ENCODE peak calls at places on chromosomes 11 and 22, in six cellular contexts. One of them, this sample, is unnamed.

GRCh38 chr22:40729284-40729683 is 50.0 kb downstream of the MCHR1 start:
- DNase-seq in HT1080: no peak
- DNase-seq in globus pallidus: no peak
- DNase-seq in H4: no peak
- DNase-seq in stimulated activated CD4-positive, alpha-beta T cell treated with anti-CD3 and anti-CD28 coated beads, Interleukin-1b, Interleukin-23, amount 100 ng/mL, for 4 hours: no peak
- DNase-seq in CD4-positive, alpha-beta memory T cell: no peak
- DNase-seq in this sample: no peak

GRCh38 chr11:1224491-1225385 is 1.9 kb downstream of the MUC5B start:
- DNase-seq in H4: no peak
- DNase-seq in globus pallidus: no peak
- DNase-seq in stimulated activated CD4-positive, alpha-beta T cell treated with anti-CD3 and anti-CD28 coated beads, Interleukin-1b, Interleukin-23, amount 100 ng/mL, for 4 hours: no peak
- DNase-seq in HT1080: no peak
- DNase-seq in CD4-positive, alpha-beta memory T cell: peak
- DNase-seq in this sample: no peak

GRCh38 chr22:37742374-37743092 is 45.7 kb downstream of the TRIOBP start:
- DNase-seq in stimulated activated CD4-positive, alpha-beta T cell treated with anti-CD3 and anti-CD28 coated beads, Interleukin-1b, Interleukin-23, amount 100 ng/mL, for 4 hours: no peak
- DNase-seq in HT1080: peak
- DNase-seq in CD4-positive, alpha-beta memory T cell: no peak
- DNase-seq in globus pallidus: no peak
- DNase-seq in H4: peak
- DNase-seq in this sample: no peak

GRCh38 chr11:112277937-112278336 is 17.3 kb upstream of the PLET1 start:
- DNase-seq in CD4-positive, alpha-beta memory T cell: no peak
- DNase-seq in H4: no peak
- DNase-seq in HT1080: no peak
- DNase-seq in stimulated activated CD4-positive, alpha-beta T cell treated with anti-CD3 and anti-CD28 coated beads, Interleukin-1b, Interleukin-23, amount 100 ng/mL, for 4 hours: no peak
- DNase-seq in globus pallidus: no peak
- DNase-seq in this sample: no peak

GRCh38 chr22:50074551-50075042 is 10.6 kb downstream of the MLC1 start:
- DNase-seq in stimulated activated CD4-positive, alpha-beta T cell treated with anti-CD3 and anti-CD28 coated beads, Interleukin-1b, Interleukin-23, amount 100 ng/mL, for 4 hours: no peak
- DNase-seq in CD4-positive, alpha-beta memory T cell: no peak
- DNase-seq in globus pallidus: no peak
- DNase-seq in HT1080: no peak
- DNase-seq in H4: no peak
- DNase-seq in this sample: no peak

GRCh38 chr11:116792869-116793475 is 1.3 kb upstream of the APOA5 start:
- DNase-seq in H4: no peak
- DNase-seq in stimulated activated CD4-positive, alpha-beta T cell treated with anti-CD3 and anti-CD28 coated beads, Interleukin-1b, Interleukin-23, amount 100 ng/mL, for 4 hours: no peak
- DNase-seq in CD4-positive, alpha-beta memory T cell: no peak
- DNase-seq in HT1080: peak
- DNase-seq in globus pallidus: no peak
- DNase-seq in this sample: no peak

GRCh38 chr22:49322861-49323622 is 504.6 kb downstream of the BRD1 start:
- DNase-seq in CD4-positive, alpha-beta memory T cell: no peak
- DNase-seq in stimulated activated CD4-positive, alpha-beta T cell treated with anti-CD3 and anti-CD28 coated beads, Interleukin-1b, Interleukin-23, amount 100 ng/mL, for 4 hours: no peak
- DNase-seq in H4: no peak
- DNase-seq in HT1080: no peak
- DNase-seq in globus pallidus: no peak
- DNase-seq in this sample: no peak

GRCh38 chr22:28019360-28019759 is 100.3 kb upstream of the PITPNB start:
- DNase-seq in HT1080: peak
- DNase-seq in stimulated activated CD4-positive, alpha-beta T cell treated with anti-CD3 and anti-CD28 coated beads, Interleukin-1b, Interleukin-23, amount 100 ng/mL, for 4 hours: no peak
- DNase-seq in globus pallidus: no peak
- DNase-seq in H4: peak
- DNase-seq in CD4-positive, alpha-beta memory T cell: no peak
- DNase-seq in this sample: no peak

GRCh38 chr11:73249304-73249703 is 22.8 kb upstream of the P2RY6 start:
- DNase-seq in H4: no peak
- DNase-seq in HT1080: peak
- DNase-seq in CD4-positive, alpha-beta memory T cell: no peak
- DNase-seq in stimulated activated CD4-positive, alpha-beta T cell treated with anti-CD3 and anti-CD28 coated beads, Interleukin-1b, Interleukin-23, amount 100 ng/mL, for 4 hours: no peak
- DNase-seq in globus pallidus: no peak
- DNase-seq in this sample: no peak

GRCh38 chr11:88259431-88259830 is 78.1 kb downstream of the CTSC start:
- DNase-seq in stimulated activated CD4-positive, alpha-beta T cell treated with anti-CD3 and anti-CD28 coated beads, Interleukin-1b, Interleukin-23, amount 100 ng/mL, for 4 hours: no peak
- DNase-seq in H4: no peak
- DNase-seq in CD4-positive, alpha-beta memory T cell: no peak
- DNase-seq in globus pallidus: no peak
- DNase-seq in HT1080: no peak
- DNase-seq in this sample: no peak

GRCh38 chr11:7077101-7077500 is 11.7 kb upstream of the RBMXL2 start:
- DNase-seq in H4: no peak
- DNase-seq in stimulated activated CD4-positive, alpha-beta T cell treated with anti-CD3 and anti-CD28 coated beads, Interleukin-1b, Interleukin-23, amount 100 ng/mL, for 4 hours: no peak
- DNase-seq in HT1080: no peak
- DNase-seq in globus pallidus: no peak
- DNase-seq in CD4-positive, alpha-beta memory T cell: no peak
- DNase-seq in this sample: no peak

GRCh38 chr22:46908641-46909107 is 146.2 kb downstream of the TBC1D22A start:
- DNase-seq in globus pallidus: no peak
- DNase-seq in H4: no peak
- DNase-seq in stimulated activated CD4-positive, alpha-beta T cell treated with anti-CD3 and anti-CD28 coated beads, Interleukin-1b, Interleukin-23, amount 100 ng/mL, for 4 hours: no peak
- DNase-seq in CD4-positive, alpha-beta memory T cell: no peak
- DNase-seq in HT1080: no peak
- DNase-seq in this sample: no peak

GRCh38 chr22:44312766-44313165 is at the start of gene SHISAL1:
- DNase-seq in globus pallidus: no peak
- DNase-seq in HT1080: peak
- DNase-seq in CD4-positive, alpha-beta memory T cell: no peak
- DNase-seq in H4: no peak
- DNase-seq in stimulated activated CD4-positive, alpha-beta T cell treated with anti-CD3 and anti-CD28 coated beads, Interleukin-1b, Interleukin-23, amount 100 ng/mL, for 4 hours: no peak
- DNase-seq in this sample: no peak

GRCh38 chr11:117239295-117239694 is 6.8 kb downstream of the RNF214 start:
- DNase-seq in stimulated activated CD4-positive, alpha-beta T cell treated with anti-CD3 and anti-CD28 coated beads, Interleukin-1b, Interleukin-23, amount 100 ng/mL, for 4 hours: no peak
- DNase-seq in CD4-positive, alpha-beta memory T cell: no peak
- DNase-seq in H4: peak
- DNase-seq in HT1080: peak
- DNase-seq in globus pallidus: no peak
- DNase-seq in this sample: no peak

GRCh38 chr22:46073683-46074504 is 76.4 kb upstream of the PPARA start:
- DNase-seq in stimulated activated CD4-positive, alpha-beta T cell treated with anti-CD3 and anti-CD28 coated beads, Interleukin-1b, Interleukin-23, amount 100 ng/mL, for 4 hours: no peak
- DNase-seq in H4: no peak
- DNase-seq in globus pallidus: peak
- DNase-seq in CD4-positive, alpha-beta memory T cell: no peak
- DNase-seq in HT1080: no peak
- DNase-seq in this sample: no peak

GRCh38 chr22:22233081-22233480 is 11.5 kb upstream of the VPREB1 start:
- DNase-seq in stimulated activated CD4-positive, alpha-beta T cell treated with anti-CD3 and anti-CD28 coated beads, Interleukin-1b, Interleukin-23, amount 100 ng/mL, for 4 hours: no peak
- DNase-seq in HT1080: no peak
- DNase-seq in globus pallidus: no peak
- DNase-seq in H4: no peak
- DNase-seq in CD4-positive, alpha-beta memory T cell: no peak
- DNase-seq in this sample: no peak

GRCh38 chr22:50485221-50486131 is 1.2 kb upstream of the MIOX start:
- DNase-seq in CD4-positive, alpha-beta memory T cell: no peak
- DNase-seq in stimulated activated CD4-positive, alpha-beta T cell treated with anti-CD3 and anti-CD28 coated beads, Interleukin-1b, Interleukin-23, amount 100 ng/mL, for 4 hours: no peak
- DNase-seq in HT1080: no peak
- DNase-seq in globus pallidus: no peak
- DNase-seq in H4: no peak
- DNase-seq in this sample: no peak

GRCh38 chr11:19846654-19847330 is 134.2 kb downstream of the NAV2 start:
- DNase-seq in CD4-positive, alpha-beta memory T cell: no peak
- DNase-seq in HT1080: no peak
- DNase-seq in H4: no peak
- DNase-seq in globus pallidus: peak
- DNase-seq in stimulated activated CD4-positive, alpha-beta T cell treated with anti-CD3 and anti-CD28 coated beads, Interleukin-1b, Interleukin-23, amount 100 ng/mL, for 4 hours: no peak
- DNase-seq in this sample: no peak

GRCh38 chr22:30969532-30970355 is 679 bp downstream of the TUG1 start:
- DNase-seq in CD4-positive, alpha-beta memory T cell: peak
- DNase-seq in globus pallidus: no peak
- DNase-seq in H4: no peak
- DNase-seq in HT1080: peak
- DNase-seq in stimulated activated CD4-positive, alpha-beta T cell treated with anti-CD3 and anti-CD28 coated beads, Interleukin-1b, Interleukin-23, amount 100 ng/mL, for 4 hours: no peak
- DNase-seq in this sample: peak

GRCh38 chr11:27209562-27210005 is 153.4 kb downstream of the CCDC34 start:
- DNase-seq in HT1080: peak
- DNase-seq in globus pallidus: no peak
- DNase-seq in H4: peak
- DNase-seq in CD4-positive, alpha-beta memory T cell: no peak
- DNase-seq in stimulated activated CD4-positive, alpha-beta T cell treated with anti-CD3 and anti-CD28 coated beads, Interleukin-1b, Interleukin-23, amount 100 ng/mL, for 4 hours: no peak
- DNase-seq in this sample: no peak